ENCODE peak calls at places on chromosomes 2 and 18, in four cellular contexts. N is heart right ventricle, R is left lung, Q is lower lobe of right lung. C is an unnamed sample.

GRCh38 chr2:141515931-141516330 is 614.9 kb downstream of the LRP1B start:
- ATAC-seq in Q (no peak), R (no peak), N (no peak), C (no peak)

GRCh38 chr2:181781082-181781786 is 100.9 kb upstream of the NEUROD1 start:
- ATAC-seq in Q (no peak), N (no peak), R (no peak), C (no peak)

GRCh38 chr18:34121157-34121807 is 103.4 kb downstream of the NOL4 start:
- ATAC-seq in R (peak; percentile 90), Q (peak; percentile 78), N (no peak), C (no peak)

GRCh38 chr2:220446106-220446712 is 818.8 kb downstream of the SLC4A3 start:
- ATAC-seq in Q (no peak), N (no peak), R (no peak), C (no peak)

GRCh38 chr2:56206250-56206649 is 22.5 kb downstream of the CCDC85A start:
- ATAC-seq in Q (no peak), N (no peak), R (no peak), C (no peak)

GRCh38 chr2:221429741-221430491 is 142.2 kb downstream of the EPHA4 start:
- ATAC-seq in R (peak; percentile 68), Q (no peak), N (peak; percentile 76), C (peak; percentile 41)

GRCh38 chr2:227406177-227407031 is 18.7 kb upstream of the SCYGR1 start:
- ATAC-seq in R (peak; percentile 87), Q (peak; percentile 91), N (peak; percentile 88), C (peak; percentile 81)

GRCh38 chr2:69464575-69464974 is 27.3 kb upstream of the NFU1 start:
- ATAC-seq in R (no peak), Q (peak; percentile 46), N (no peak), C (peak; percentile 89)

GRCh38 chr18:48184118-48184517 is 225.1 kb downstream of the ZBTB7C start:
- ATAC-seq in Q (no peak), R (peak; percentile 57), N (no peak), C (peak; percentile 75)

GRCh38 chr18:9831046-9831722 is 54.6 kb upstream of the TXNDC2 start:
- ATAC-seq in Q (no peak), R (no peak), N (no peak), C (no peak)

GRCh38 chr2:52473526-52473925 is 1294.1 kb upstream of the CHAC2 start:
- ATAC-seq in Q (no peak), R (no peak), N (no peak), C (no peak)
- H3K4me3 ChIP-seq in Q (no peak overlapping the region), R (no peak overlapping the region), N (no peak overlapping the region), C (no peak overlapping the region)

DNA sequence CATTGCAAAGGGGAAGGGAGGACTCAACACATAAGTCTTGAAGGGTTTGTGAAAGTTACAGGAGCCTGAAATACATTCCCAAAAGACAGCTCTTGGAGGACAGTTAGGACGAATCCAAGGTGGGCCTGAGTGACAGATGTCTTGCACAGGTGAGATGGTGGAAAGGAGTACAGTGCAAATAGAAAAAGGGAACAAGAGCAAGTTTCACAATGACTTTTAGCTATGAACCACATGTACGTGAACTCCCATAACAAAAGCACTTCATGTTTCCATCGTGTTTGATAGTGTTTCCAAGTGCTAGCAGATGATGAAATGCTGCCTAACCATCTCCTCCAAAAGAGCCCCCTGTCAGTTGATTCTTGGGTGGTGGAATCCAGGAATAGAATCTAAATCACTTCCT is 1.8 kb downstream of the IL18RAP start:
- ATAC-seq in Q (no peak), N (no peak), R (no peak), C (no peak)
- H3K4me3 ChIP-seq in Q (no peak overlapping the region), N (no peak overlapping the region), R (peak overlapping the region; percentile 15), C (no peak overlapping the region)

DNA sequence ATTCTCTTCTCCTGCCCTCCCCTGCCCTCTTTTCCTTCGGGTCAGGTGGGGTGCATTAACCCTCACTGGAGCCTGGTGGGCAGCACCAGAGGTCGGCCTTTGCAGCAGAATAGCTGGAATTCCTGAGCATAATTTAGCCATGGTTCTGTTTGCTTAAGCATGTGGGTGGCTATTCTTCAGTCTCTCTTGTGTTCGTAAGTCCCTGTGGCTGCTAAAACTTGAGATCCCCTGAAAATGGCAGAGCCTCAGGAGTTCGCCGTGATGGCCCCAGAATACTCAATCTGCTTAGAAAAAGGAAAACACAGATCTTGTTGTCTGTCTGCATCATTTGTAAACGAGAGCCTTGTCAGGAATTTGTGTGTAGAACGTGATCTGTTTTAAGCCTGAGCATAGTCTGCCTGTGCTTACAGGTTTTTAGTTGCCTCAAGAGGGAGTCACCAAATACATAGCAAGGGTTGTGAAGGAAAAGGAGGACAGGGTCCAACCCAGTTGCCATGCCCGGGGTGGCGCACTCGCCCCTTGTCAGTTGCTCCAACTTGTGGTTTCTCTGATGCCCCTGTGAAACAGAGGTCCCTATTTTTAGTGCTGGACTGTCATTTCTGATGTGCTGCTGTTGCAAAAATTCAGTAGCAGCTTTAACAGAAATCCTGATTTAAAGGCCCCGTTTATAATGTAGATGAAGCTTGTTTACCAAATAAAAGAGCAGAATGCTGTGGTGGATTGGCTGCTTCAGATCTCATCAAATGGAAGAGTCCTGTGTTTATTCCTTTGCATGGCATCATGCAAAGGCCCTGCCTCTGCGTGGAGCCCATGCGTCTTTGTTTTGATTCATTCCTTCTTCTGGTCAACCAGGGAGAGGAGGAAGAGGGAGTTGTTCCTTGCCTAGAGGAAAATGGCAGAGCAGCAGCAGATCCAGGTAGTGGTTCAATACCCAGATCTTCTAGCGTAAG is 74.8 kb downstream of the WDSUB1 start:
- ATAC-seq in N (no peak), R (peak; percentile 37), Q (no peak), C (no peak)
- H3K4me3 ChIP-seq in N (no peak overlapping the region), R (no peak overlapping the region), Q (no peak overlapping the region), C (no peak overlapping the region)

GRCh38 chr18:59664329-59664728 is 32.9 kb downstream of the CCBE1 start:
- ATAC-seq in N (no peak), Q (no peak), R (no peak), C (no peak)
- H3K4me3 ChIP-seq in N (no peak overlapping the region), Q (no peak overlapping the region), R (no peak overlapping the region), C (no peak overlapping the region)

GRCh38 chr18:58263055-58263732 is 219.2 kb downstream of the NEDD4L start:
- ATAC-seq in Q (peak; percentile 91), R (peak; percentile 87), N (peak; percentile 72), C (no peak)
- H3K4me3 ChIP-seq in Q (no peak overlapping the region), R (no peak overlapping the region), N (no peak overlapping the region), C (no peak overlapping the region)

DNA sequence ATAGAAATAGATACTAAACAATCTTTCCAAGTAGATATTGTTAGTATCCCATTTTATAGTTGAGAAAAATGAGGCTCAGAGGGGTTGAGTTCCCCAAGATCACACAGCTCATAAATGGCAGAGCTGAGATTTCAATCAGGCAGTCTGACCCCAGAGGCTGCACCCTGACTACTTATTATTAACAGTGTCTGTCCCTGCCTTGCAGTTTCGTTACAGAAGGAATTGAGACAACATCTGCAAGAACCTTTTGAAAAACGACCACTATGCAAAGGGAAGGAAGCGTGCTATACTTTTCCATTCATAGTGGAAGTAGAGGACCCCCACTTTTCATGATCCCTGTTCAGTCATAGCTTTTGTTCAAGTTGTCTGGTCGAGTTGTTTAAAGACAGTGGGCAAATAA is 53.2 kb upstream of the SEC11C start:
- ATAC-seq in R (no peak), N (no peak), Q (no peak), C (no peak)
- H3K4me3 ChIP-seq in R (no peak overlapping the region), N (no peak overlapping the region), Q (no peak overlapping the region), C (no peak overlapping the region)

DNA sequence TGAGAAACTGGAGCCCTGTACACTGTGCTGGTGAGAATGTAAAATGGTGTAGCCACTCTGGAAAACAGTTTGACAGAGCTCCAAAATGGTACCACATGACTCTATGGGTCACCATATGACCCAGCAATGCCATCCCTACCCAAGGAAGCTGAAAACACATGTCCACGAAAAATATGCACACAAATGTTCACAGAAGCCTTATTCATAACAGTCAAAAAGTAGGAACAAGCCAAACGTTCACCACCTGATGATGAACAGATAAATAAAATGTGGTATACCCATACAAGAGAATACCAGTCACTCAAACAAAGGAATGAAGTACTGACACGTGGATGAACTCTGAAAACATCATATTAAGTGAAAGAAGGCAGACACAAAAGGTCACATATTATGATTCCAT is 4.6 kb downstream of the AFG3L2 start:
- ATAC-seq in Q (no peak), N (no peak), R (no peak), C (no peak)
- H3K4me3 ChIP-seq in Q (no peak overlapping the region), N (no peak overlapping the region), R (no peak overlapping the region), C (no peak overlapping the region)

DNA sequence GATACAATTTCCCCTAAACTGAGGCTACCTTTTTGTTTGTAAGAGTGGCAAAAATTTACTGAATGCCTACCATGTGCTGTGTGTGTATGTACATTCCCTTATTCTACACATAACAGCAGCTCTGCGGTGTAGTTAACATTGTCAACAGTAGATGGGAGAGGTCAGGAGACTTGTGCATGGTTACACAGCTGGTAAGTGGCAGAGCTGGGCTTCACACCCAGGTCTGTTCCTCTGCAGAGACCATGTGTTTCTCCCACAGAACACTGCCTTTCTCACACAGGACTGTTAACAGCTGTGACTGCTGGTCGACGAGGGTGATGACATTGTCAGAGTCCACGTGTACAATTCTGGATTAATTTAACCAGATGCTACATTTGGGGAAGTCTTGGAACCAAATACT is 49.1 kb downstream of the EML6 start:
- ATAC-seq in Q (no peak), N (no peak), R (no peak), C (no peak)
- H3K4me3 ChIP-seq in Q (no peak overlapping the region), N (no peak overlapping the region), R (no peak overlapping the region), C (no peak overlapping the region)